ENCODE peak calls at places on chromosomes 5 and 9, in six cellular contexts. M is PC-3, B is heart right ventricle, X is adrenal gland, Q is body of pancreas, E is HCT116. R is an unnamed sample.

GRCh38 chr9:94720846-94721549 is 5.5 kb upstream of the AOPEP start:
- DNase-seq in Q (no peak), M (peak; percentile 55), X (no peak), B (no peak), E (no peak), R (no peak)

GRCh38 chr5:34570721-34571379 is 85.3 kb upstream of the RAI14 start:
- DNase-seq in X (no peak), M (no peak), B (no peak), Q (no peak), E (no peak), R (peak; percentile 91)

GRCh38 chr5:145855842-145856267 is 17.0 kb downstream of the GRXCR2 start:
- DNase-seq in M (peak; percentile 24), X (no peak), B (no peak), Q (no peak), E (no peak), R (peak; percentile 11)

GRCh38 chr9:93155716-93156474 is 21.8 kb upstream of the NINJ1 start:
- DNase-seq in Q (no peak), M (no peak), E (no peak), X (no peak), B (no peak), R (no peak)

GRCh38 chr9:123150708-123151503 is 117.4 kb downstream of the GPR21 start:
- DNase-seq in M (peak; percentile 2), B (no peak), X (no peak), E (no peak), Q (no peak), R (peak; percentile 5)

GRCh38 chr5:167943353-167943752 is 348.1 kb upstream of the WWC1 start:
- DNase-seq in E (no peak), Q (no peak), M (no peak), X (no peak), B (no peak), R (no peak)

GRCh38 chr5:52909192-52909591 is 80.0 kb upstream of the ITGA2 start:
- DNase-seq in X (no peak), E (no peak), Q (no peak), B (no peak), M (no peak), R (peak; percentile 11)

GRCh38 chr9:122777935-122778671 is 10.6 kb upstream of the OR5C1 start:
- DNase-seq in E (no peak), X (no peak), B (no peak), Q (no peak), M (peak; percentile 64), R (no peak)

GRCh38 chr9:14212116-14212515 is 101.8 kb downstream of the NFIB start:
- DNase-seq in Q (no peak), X (no peak), B (no peak), E (no peak), M (peak; percentile 56), R (peak; percentile 84)

GRCh38 chr9:114538241-114538640 is 33.0 kb upstream of the WHRN start:
- DNase-seq in Q (peak; percentile 14), M (peak; percentile 15), X (no peak), E (peak; percentile 88), B (no peak), R (no peak)

DNA sequence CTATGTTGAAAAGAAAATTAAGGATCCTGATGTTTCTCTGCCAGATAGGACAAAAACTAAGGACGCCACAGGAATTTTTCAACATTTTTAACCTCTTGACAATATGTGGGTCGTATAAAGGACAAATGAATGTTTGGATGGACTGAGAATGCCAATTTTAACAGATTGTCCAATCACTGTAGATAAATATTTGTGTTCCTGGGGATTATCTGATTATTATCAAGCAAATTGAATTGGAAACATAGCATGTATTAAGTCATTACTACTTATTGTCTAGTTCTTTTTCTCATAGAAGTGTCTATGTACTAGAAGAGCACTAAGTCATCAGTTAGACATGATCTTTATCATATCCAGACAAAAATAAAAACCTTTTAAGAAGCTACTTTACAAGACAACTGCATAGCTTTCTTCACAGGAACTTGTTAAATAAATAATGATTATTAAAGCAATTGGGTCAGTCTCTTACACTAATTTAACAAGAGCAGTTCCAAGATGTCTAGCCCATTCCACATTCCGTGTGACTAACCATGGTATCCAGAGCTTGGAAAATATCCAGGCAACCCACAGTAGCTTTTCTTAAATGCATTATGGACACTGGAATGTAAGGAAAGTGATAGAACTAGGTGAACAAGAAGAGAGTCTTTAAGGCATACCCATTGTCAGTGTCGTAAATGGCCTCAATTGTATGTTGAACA is 127.5 kb upstream of the CDKN2B start:
- DNase-seq in E (no peak), B (no peak), M (peak; percentile 78), X (no peak), Q (no peak), R (peak; percentile 99)
- H3K27ac ChIP-seq in E (no peak overlapping the region), B (no peak overlapping the region), M (no peak overlapping the region), X (no peak overlapping the region), Q (no peak overlapping the region), R (no peak overlapping the region)

DNA sequence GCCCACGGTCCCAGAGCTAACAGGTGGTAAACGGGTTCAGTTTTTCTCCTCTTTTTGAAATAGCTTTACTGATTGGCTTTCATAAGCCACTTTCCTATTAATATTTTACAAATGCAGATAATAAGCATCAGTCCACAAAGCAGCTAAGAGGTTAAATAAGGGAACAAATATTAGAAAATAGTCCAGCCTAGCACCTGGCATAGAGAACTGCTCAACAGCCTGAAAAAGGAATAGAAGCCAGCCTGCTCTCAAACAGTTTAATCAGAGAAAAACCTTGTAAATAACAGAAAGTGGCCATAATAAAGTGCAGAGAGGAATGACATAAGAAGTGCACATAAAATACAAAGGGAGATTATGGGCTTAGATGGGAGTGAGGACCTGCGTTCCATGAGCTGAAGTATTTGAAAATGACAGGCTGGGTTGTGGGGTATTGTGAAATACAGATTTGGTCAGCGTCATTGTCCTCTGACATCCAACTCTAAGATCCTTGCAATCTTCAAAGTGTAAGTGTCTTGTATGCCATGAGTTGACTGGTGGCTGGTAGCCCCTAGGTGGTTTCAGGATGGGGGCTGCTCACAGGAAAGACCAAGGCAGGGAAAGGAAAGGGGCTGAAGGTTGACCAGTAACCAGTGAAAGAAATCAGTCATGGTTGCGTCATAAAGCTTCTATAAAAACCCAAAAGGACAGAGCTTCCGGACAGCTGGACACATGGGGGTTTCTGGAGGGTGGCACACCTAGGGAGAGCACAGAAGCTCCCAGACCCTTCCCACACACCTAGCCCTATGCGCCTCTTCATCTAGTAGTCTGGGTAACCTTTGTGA is 32.4 kb downstream of the MYO10 start:
- DNase-seq in M (no peak), E (no peak), B (no peak), X (no peak), Q (no peak), R (no peak)
- H3K4me1 ChIP-seq in M (peaks cover 6% of the 10 kb centered on the region), E (peaks cover 43% of the 10 kb centered on the region), B (no peaks in the 10 kb centered on the region), X (no peaks in the 10 kb centered on the region), Q (peaks cover 74% of the 10 kb centered on the region), R (peaks cover 4% of the 10 kb centered on the region)

GRCh38 chr9:107486674-107487520 is 2.7 kb downstream of the KLF4 start:
- DNase-seq in X (no peak), B (peak; percentile 14), M (peak; percentile 10), Q (peak; percentile 16), E (no peak), R (no peak)
- H3K27ac ChIP-seq in X (peak overlapping the region; percentile 94), B (peak overlapping the region; percentile 98), M (no peak overlapping the region), Q (no peak overlapping the region), E (no peak overlapping the region), R (peak overlapping the region; percentile 90)

GRCh38 chr5:80507663-80508062 is 19.8 kb downstream of the FAM151B start:
- DNase-seq in B (no peak), M (no peak), E (no peak), Q (no peak), X (no peak), R (no peak)
- H3K4me1 ChIP-seq in B (no peaks in the 10 kb centered on the region), M (no peaks in the 10 kb centered on the region), E (no peaks in the 10 kb centered on the region), Q (no peaks in the 10 kb centered on the region), X (no peaks in the 10 kb centered on the region), R (no peaks in the 10 kb centered on the region)

GRCh38 chr5:126129431-126129830 is 293.8 kb upstream of the GRAMD2B start:
- DNase-seq in Q (no peak), E (no peak), B (no peak), M (no peak), X (no peak), R (no peak)

GRCh38 chr5:126122942-126123341 is 300.3 kb upstream of the GRAMD2B start:
- DNase-seq in M (peak; percentile 15), X (no peak), Q (no peak), B (no peak), E (no peak), R (peak; percentile 6)

GRCh38 chr5:126126574-126126973 is 296.6 kb upstream of the GRAMD2B start:
- DNase-seq in X (no peak), E (no peak), B (no peak), M (no peak), Q (no peak), R (no peak)

GRCh38 chr5:126120939-126121338 is 302.3 kb upstream of the GRAMD2B start:
- DNase-seq in M (no peak), Q (no peak), B (no peak), X (no peak), E (no peak), R (no peak)

GRCh38 chr5:126124706-126125345 is 298.4 kb upstream of the GRAMD2B start:
- DNase-seq in B (no peak), E (peak; percentile 7), X (no peak), M (peak; percentile 72), Q (no peak), R (peak; percentile 83)
- H3K27ac ChIP-seq in B (no peak overlapping the region), E (no peak overlapping the region), X (no peak overlapping the region), M (no peak overlapping the region), Q (no peak overlapping the region), R (no peak overlapping the region)

DNA sequence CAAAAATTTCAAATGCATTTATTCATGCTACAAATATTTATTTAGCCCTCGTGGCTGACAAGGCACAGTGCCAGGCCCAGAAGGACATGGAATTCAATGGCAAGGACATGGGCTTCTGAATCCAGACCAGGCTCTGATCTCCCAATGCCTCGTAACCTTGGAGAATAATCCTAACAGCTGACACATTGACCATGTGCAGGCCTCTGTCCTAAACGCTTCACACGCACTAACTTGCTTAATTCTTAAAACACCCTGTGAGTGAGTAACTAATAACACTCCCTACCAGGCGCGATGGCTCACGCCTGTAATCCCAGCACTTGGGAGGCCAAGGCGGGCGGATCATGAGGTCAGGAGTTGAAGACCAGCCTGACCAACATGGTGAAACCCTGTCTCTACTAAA is 33.2 kb downstream of the MYO10 start:
- DNase-seq in E (no peak), Q (peak; percentile 80), B (no peak), M (peak; percentile 27), X (no peak), R (no peak)
- H3K4me1 ChIP-seq in E (peaks cover 50% of the 10 kb centered on the region), Q (peaks cover 82% of the 10 kb centered on the region), B (no peaks in the 10 kb centered on the region), M (peaks cover 14% of the 10 kb centered on the region), X (no peaks in the 10 kb centered on the region), R (peaks cover 4% of the 10 kb centered on the region)

GRCh38 chr5:93294184-93294583 is 286.8 kb downstream of the NR2F1-AS1 start:
- DNase-seq in B (no peak), Q (no peak), M (peak; percentile 94), E (no peak), X (no peak), R (peak; percentile 68)
- H3K27ac ChIP-seq in B (no peak overlapping the region), Q (no peak overlapping the region), M (peak overlapping the region; percentile 44), E (peak overlapping the region; percentile 59), X (no peak overlapping the region), R (no peak overlapping the region)